ENCODE peak calls at places on chromosomes 16 and 17, in eight cellular contexts. V, P, I, B, R, Z, A and N are unnamed samples.

GRCh38 chr16:90046971-90047713 is 27.9 kb upstream of the DBNDD1 start:
- DNase-seq in V (peak; percentile 66), B (peak; percentile 58), A (no peak), R (peak; percentile 41), Z (peak; percentile 58), P (peak; percentile 83), I (peak; percentile 96), N (no peak)

GRCh38 chr16:10961231-10961630 is 16.9 kb downstream of the CLEC16A start:
- DNase-seq in Z (no peak), A (peak; percentile 90), I (no peak), P (peak; percentile 65), R (no peak), V (no peak), B (peak; percentile 95), N (no peak)

GRCh38 chr17:17304521-17304985 is 1.4 kb downstream of the NT5M start:
- DNase-seq in Z (no peak), I (no peak), B (no peak), A (no peak), V (no peak), R (no peak), P (no peak), N (no peak)

GRCh38 chr16:22353188-22353919 is 21.1 kb downstream of the CDR2 start:
- DNase-seq in Z (no peak), P (peak; percentile 57), B (peak; percentile 89), V (no peak), A (peak; percentile 62), I (no peak), R (no peak), N (no peak)

GRCh38 chr16:54169112-54169511 is 117.5 kb downstream of the IRX3 start:
- DNase-seq in B (no peak), V (no peak), A (no peak), R (no peak), P (no peak), Z (no peak), I (no peak), N (no peak)

GRCh38 chr17:39671651-39672521 is 3.6 kb downstream of the PNMT start:
- DNase-seq in Z (no peak), I (peak; percentile 56), V (no peak), B (peak; percentile 27), P (peak; percentile 70), R (no peak), A (peak; percentile 28), N (peak; percentile 92)

GRCh38 chr16:68384293-68385255 is 63.7 kb downstream of the SMPD3 start:
- DNase-seq in A (no peak), I (no peak), B (no peak), V (no peak), R (no peak), P (no peak), Z (no peak), N (no peak)

GRCh38 chr16:2715519-2715918 is 4.5 kb downstream of the PRSS27 start:
- DNase-seq in Z (no peak), V (peak; percentile 45), A (peak; percentile 40), B (peak; percentile 46), P (peak; percentile 80), R (peak; percentile 75), I (peak; percentile 78), N (no peak)

GRCh38 chr16:49482690-49483089 is 109.1 kb downstream of the C16orf78 start:
- DNase-seq in B (no peak), R (no peak), Z (no peak), A (no peak), P (no peak), I (peak; percentile 25), V (no peak), N (no peak)

GRCh38 chr16:83533193-83533592 is 274.6 kb upstream of the HSBP1 start:
- DNase-seq in R (no peak), V (no peak), Z (no peak), P (no peak), A (peak; percentile 45), B (peak; percentile 78), I (no peak), N (no peak)

GRCh38 chr16:58381661-58382060 is 10.6 kb upstream of the GINS3 start:
- DNase-seq in V (no peak), Z (no peak), A (no peak), B (no peak), I (no peak), R (no peak), P (no peak), N (no peak)

GRCh38 chr17:48597775-48598631 is 4.4 kb upstream of the HOXB5 start:
- DNase-seq in B (peak; percentile 88), Z (no peak), V (peak; percentile 47), A (no peak), R (no peak), I (no peak), P (peak; percentile 41), N (no peak)

GRCh38 chr17:81540676-81541027 is 11.5 kb downstream of the FAAP100 start:
- DNase-seq in R (no peak), Z (no peak), V (no peak), I (no peak), P (no peak), A (no peak), B (no peak), N (no peak)

GRCh38 chr17:64356304-64356686 is 34.4 kb downstream of the PECAM1 start:
- DNase-seq in Z (no peak), P (no peak), V (no peak), B (no peak), R (no peak), I (no peak), A (no peak), N (no peak)
- H3K36me3 ChIP-seq in Z (peaks cover 30% of the 10 kb centered on the region), P (no peaks in the 10 kb centered on the region), V (peaks cover 2% of the 10 kb centered on the region), B (no peaks in the 10 kb centered on the region), R (peaks cover 91% of the 10 kb centered on the region), I (no peaks in the 10 kb centered on the region), A (no peaks in the 10 kb centered on the region), N (no peaks in the 10 kb centered on the region)

DNA sequence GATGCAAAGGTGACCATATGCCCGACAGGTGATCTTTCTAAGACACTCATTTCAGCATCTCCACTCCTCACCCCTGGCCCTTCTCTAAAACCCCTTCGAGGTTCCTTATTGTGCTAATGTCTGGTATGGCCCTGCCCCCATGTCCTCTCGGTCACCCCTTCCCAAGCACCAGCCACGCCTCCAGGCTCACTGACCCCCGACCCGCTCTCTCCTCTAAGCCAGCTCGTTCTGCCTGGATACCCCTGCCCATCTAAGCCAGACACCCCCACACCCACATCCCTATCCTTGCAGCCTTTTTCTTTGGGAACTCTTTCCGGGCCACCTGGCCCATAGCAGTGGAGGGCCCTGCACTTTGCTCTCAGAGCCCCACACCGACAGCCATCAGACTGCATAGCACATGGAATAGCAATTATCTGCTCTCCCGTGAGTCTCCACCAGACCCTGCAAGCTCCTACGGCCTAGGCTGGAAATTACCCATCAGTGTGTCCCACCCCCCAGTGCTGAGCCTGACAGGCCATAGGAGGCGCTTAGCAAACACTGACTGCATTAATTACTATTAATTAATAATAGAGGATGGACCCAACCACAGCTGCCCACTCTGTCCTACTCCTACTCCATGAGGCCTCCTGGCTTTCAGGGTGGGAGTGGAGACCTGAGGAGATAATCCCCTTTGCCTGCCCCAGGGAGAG is 176.7 kb downstream of the TMEM132E start:
- DNase-seq in A (no peak), R (no peak), I (no peak), P (no peak), Z (no peak), B (no peak), V (no peak), N (no peak)
- TF ChIP-seq CTCF in A (no peak), R (no peak), I (no peak), P (no peak), Z (no peak), B (no peak), V (no peak), N (no peak)

GRCh38 chr17:57914274-57915147 is 40.7 kb downstream of the CUEDC1 start:
- DNase-seq in B (no peak), R (no peak), V (no peak), Z (no peak), P (no peak), I (no peak), A (no peak), N (no peak)

GRCh38 chr17:57911834-57912673 is 43.2 kb downstream of the CUEDC1 start:
- DNase-seq in I (peak; percentile 82), B (no peak), Z (peak; percentile 73), P (no peak), R (peak; percentile 96), V (peak; percentile 88), A (no peak), N (peak; percentile 96)

GRCh38 chr17:57915532-57915931 is 39.7 kb downstream of the CUEDC1 start:
- DNase-seq in Z (no peak), A (no peak), P (no peak), R (no peak), I (no peak), V (no peak), B (peak; percentile 28), N (no peak)

GRCh38 chr17:57915980-57916757 is 39.0 kb downstream of the CUEDC1 start:
- DNase-seq in P (no peak), A (no peak), B (peak; percentile 26), V (no peak), I (peak; percentile 44), Z (no peak), R (no peak), N (no peak)

DNA sequence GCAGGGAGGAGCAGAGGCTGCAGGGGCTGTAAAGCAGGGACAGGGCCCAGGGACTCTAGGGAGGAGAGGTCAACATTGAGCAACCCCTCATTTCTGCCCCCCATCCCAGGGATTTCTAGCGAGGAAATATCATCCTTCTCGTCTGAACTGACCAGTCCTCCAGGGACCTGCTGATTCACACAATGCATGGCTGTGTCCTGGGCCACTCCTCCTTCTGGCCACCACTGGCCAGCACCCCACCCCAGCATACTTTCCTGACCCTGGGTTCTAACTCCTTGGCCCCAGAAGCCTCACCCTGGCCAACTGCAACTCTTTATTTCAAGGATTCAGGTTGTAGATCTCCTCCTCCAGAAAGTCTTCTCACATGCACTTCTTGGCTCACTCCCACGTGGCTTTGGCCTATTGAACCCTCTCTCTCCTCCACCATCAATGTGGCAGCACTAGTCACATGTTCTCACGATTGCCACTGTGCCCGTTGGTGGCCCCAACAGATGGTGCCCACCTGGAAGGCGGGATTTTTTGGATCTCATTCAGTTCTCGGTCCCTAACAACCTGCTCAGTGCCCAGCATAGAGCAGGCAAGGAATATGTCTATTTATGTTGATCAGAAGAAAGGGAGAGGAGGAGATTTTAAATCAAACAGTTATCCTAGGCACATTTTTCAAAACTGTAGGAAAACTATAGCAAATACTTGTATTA is 41.5 kb downstream of the CUEDC1 start:
- DNase-seq in I (no peak), P (no peak), Z (no peak), A (no peak), R (no peak), V (no peak), B (no peak), N (no peak)
- H3K27ac ChIP-seq in I (no peak overlapping the region), P (no peak overlapping the region), Z (no peak overlapping the region), A (no peak overlapping the region), R (peak overlapping the region; percentile 54), V (peak overlapping the region; percentile 46), B (no peak overlapping the region), N (no peak overlapping the region)

GRCh38 chr16:84769416-84769815 is 50.4 kb upstream of the CRISPLD2 start:
- DNase-seq in B (no peak), P (no peak), Z (no peak), V (no peak), A (no peak), R (no peak), I (no peak), N (no peak)
- H3K36me3 ChIP-seq in B (peaks cover 48% of the 10 kb centered on the region), P (no peaks in the 10 kb centered on the region), Z (peaks cover 25% of the 10 kb centered on the region), V (peaks cover 14% of the 10 kb centered on the region), A (peaks cover 59% of the 10 kb centered on the region), R (peaks cover 94% of the 10 kb centered on the region), I (no peaks in the 10 kb centered on the region), N (peaks cover 14% of the 10 kb centered on the region)